ENCODE peak calls at places on chromosomes 4 and X, in eight cellular contexts. One of them, this sample, is unnamed.

GRCh38 chr4:26830701-26831100 is 29.9 kb upstream of the STIM2 start:
- DNase-seq in prostate gland: no peak
- DNase-seq in heart left ventricle: no peak
- DNase-seq in K562: no peak
- DNase-seq in ovary: no peak
- DNase-seq in pancreas: no peak
- DNase-seq in upper lobe of left lung: no peak
- DNase-seq in mesendoderm: no peak
- DNase-seq in this sample: no peak

GRCh38 chrX:13502590-13502989 is 66.8 kb upstream of the EGFL6 start:
- DNase-seq in prostate gland: no peak
- DNase-seq in heart left ventricle: no peak
- DNase-seq in K562: no peak
- DNase-seq in ovary: no peak
- DNase-seq in pancreas: no peak
- DNase-seq in upper lobe of left lung: no peak
- DNase-seq in mesendoderm: no peak
- DNase-seq in this sample: no peak

GRCh38 chr4:5824635-5825034 is 68.3 kb downstream of the CRMP1 start:
- DNase-seq in prostate gland: no peak
- DNase-seq in heart left ventricle: no peak
- DNase-seq in K562: peak; percentile 49
- DNase-seq in ovary: no peak
- DNase-seq in pancreas: no peak
- DNase-seq in upper lobe of left lung: no peak
- DNase-seq in mesendoderm: peak; percentile 46
- DNase-seq in this sample: no peak

GRCh38 chr4:132269303-132269990 is 879.6 kb upstream of the PCDH10 start:
- DNase-seq in prostate gland: no peak
- DNase-seq in heart left ventricle: no peak
- DNase-seq in K562: no peak
- DNase-seq in ovary: no peak
- DNase-seq in pancreas: no peak
- DNase-seq in upper lobe of left lung: no peak
- DNase-seq in mesendoderm: peak; percentile 72
- DNase-seq in this sample: no peak

GRCh38 chrX:132292753-132293152 is 73.5 kb upstream of the RAP2C start:
- DNase-seq in prostate gland: peak; percentile 6
- DNase-seq in heart left ventricle: peak; percentile 10
- DNase-seq in K562: peak; percentile 48
- DNase-seq in ovary: no peak
- DNase-seq in pancreas: peak; percentile 33
- DNase-seq in upper lobe of left lung: no peak
- DNase-seq in mesendoderm: peak; percentile 63
- DNase-seq in this sample: no peak

GRCh38 chr4:146835096-146835495 is 110.6 kb downstream of the TTC29 start:
- DNase-seq in prostate gland: no peak
- DNase-seq in heart left ventricle: no peak
- DNase-seq in K562: no peak
- DNase-seq in ovary: no peak
- DNase-seq in pancreas: no peak
- DNase-seq in upper lobe of left lung: no peak
- DNase-seq in mesendoderm: no peak
- DNase-seq in this sample: no peak

GRCh38 chr4:54961357-54961975 is 163.9 kb downstream of the KDR start:
- DNase-seq in prostate gland: no peak
- DNase-seq in heart left ventricle: no peak
- DNase-seq in K562: peak; percentile 23
- DNase-seq in ovary: no peak
- DNase-seq in pancreas: no peak
- DNase-seq in upper lobe of left lung: no peak
- DNase-seq in mesendoderm: peak; percentile 43
- DNase-seq in this sample: no peak

GRCh38 chr4:113952452-113953029 is 26.9 kb downstream of the ARSJ start:
- DNase-seq in prostate gland: no peak
- DNase-seq in heart left ventricle: no peak
- DNase-seq in K562: peak; percentile 14
- DNase-seq in ovary: no peak
- DNase-seq in pancreas: peak; percentile 19
- DNase-seq in upper lobe of left lung: no peak
- DNase-seq in mesendoderm: peak; percentile 84
- DNase-seq in this sample: no peak

GRCh38 chrX:70132877-70133302 is 357 bp upstream of the IGBP1 start:
- DNase-seq in prostate gland: no peak
- DNase-seq in heart left ventricle: no peak
- DNase-seq in K562: no peak
- DNase-seq in ovary: no peak
- DNase-seq in pancreas: no peak
- DNase-seq in upper lobe of left lung: no peak
- DNase-seq in mesendoderm: no peak
- DNase-seq in this sample: no peak

GRCh38 chr4:37812713-37813112 is 13.8 kb upstream of the PGM2 start:
- DNase-seq in prostate gland: no peak
- DNase-seq in heart left ventricle: no peak
- DNase-seq in K562: no peak
- DNase-seq in ovary: no peak
- DNase-seq in pancreas: no peak
- DNase-seq in upper lobe of left lung: no peak
- DNase-seq in mesendoderm: peak; percentile 23
- DNase-seq in this sample: no peak

GRCh38 chrX:150143721-150144440 is 205.6 kb upstream of the EOLA2 start:
- DNase-seq in prostate gland: no peak
- DNase-seq in heart left ventricle: no peak
- DNase-seq in K562: no peak
- DNase-seq in ovary: no peak
- DNase-seq in pancreas: no peak
- DNase-seq in upper lobe of left lung: no peak
- DNase-seq in mesendoderm: no peak
- DNase-seq in this sample: no peak

GRCh38 chrX:24839331-24839730 is 145.6 kb downstream of the POLA1 start:
- DNase-seq in prostate gland: no peak
- DNase-seq in heart left ventricle: no peak
- DNase-seq in K562: no peak
- DNase-seq in ovary: peak; percentile 30
- DNase-seq in pancreas: no peak
- DNase-seq in upper lobe of left lung: no peak
- DNase-seq in mesendoderm: no peak
- DNase-seq in this sample: no peak

GRCh38 chr4:8472689-8473197 is 32.2 kb downstream of the TRMT44 start:
- DNase-seq in prostate gland: no peak
- DNase-seq in heart left ventricle: no peak
- DNase-seq in K562: no peak
- DNase-seq in ovary: peak; percentile 77
- DNase-seq in pancreas: no peak
- DNase-seq in upper lobe of left lung: no peak
- DNase-seq in mesendoderm: peak; percentile 23
- DNase-seq in this sample: no peak

GRCh38 chr4:174119818-174120217 is 163.6 kb downstream of the FBXO8 start:
- DNase-seq in prostate gland: no peak
- DNase-seq in heart left ventricle: no peak
- DNase-seq in K562: no peak
- DNase-seq in ovary: no peak
- DNase-seq in pancreas: no peak
- DNase-seq in upper lobe of left lung: no peak
- DNase-seq in mesendoderm: no peak
- DNase-seq in this sample: no peak

GRCh38 chr4:153281476-153281875 is 63.0 kb upstream of the MND1 start:
- DNase-seq in prostate gland: no peak
- DNase-seq in heart left ventricle: no peak
- DNase-seq in K562: no peak
- DNase-seq in ovary: no peak
- DNase-seq in pancreas: no peak
- DNase-seq in upper lobe of left lung: no peak
- DNase-seq in mesendoderm: no peak
- DNase-seq in this sample: no peak

GRCh38 chr4:153275380-153276276 is 68.9 kb upstream of the MND1 start:
- DNase-seq in prostate gland: no peak
- DNase-seq in heart left ventricle: no peak
- DNase-seq in K562: no peak
- DNase-seq in ovary: no peak
- DNase-seq in pancreas: no peak
- DNase-seq in upper lobe of left lung: no peak
- DNase-seq in mesendoderm: no peak
- DNase-seq in this sample: no peak

GRCh38 chr4:153274967-153275366 is 69.5 kb upstream of the MND1 start:
- DNase-seq in prostate gland: no peak
- DNase-seq in heart left ventricle: no peak
- DNase-seq in K562: no peak
- DNase-seq in ovary: no peak
- DNase-seq in pancreas: no peak
- DNase-seq in upper lobe of left lung: no peak
- DNase-seq in mesendoderm: no peak
- DNase-seq in this sample: no peak

GRCh38 chr4:153273736-153274135 is 69.5 kb downstream of the TRIM2 start:
- DNase-seq in prostate gland: no peak
- DNase-seq in heart left ventricle: no peak
- DNase-seq in K562: no peak
- DNase-seq in ovary: no peak
- DNase-seq in pancreas: no peak
- DNase-seq in upper lobe of left lung: no peak
- DNase-seq in mesendoderm: peak; percentile 61
- DNase-seq in this sample: no peak

DNA sequence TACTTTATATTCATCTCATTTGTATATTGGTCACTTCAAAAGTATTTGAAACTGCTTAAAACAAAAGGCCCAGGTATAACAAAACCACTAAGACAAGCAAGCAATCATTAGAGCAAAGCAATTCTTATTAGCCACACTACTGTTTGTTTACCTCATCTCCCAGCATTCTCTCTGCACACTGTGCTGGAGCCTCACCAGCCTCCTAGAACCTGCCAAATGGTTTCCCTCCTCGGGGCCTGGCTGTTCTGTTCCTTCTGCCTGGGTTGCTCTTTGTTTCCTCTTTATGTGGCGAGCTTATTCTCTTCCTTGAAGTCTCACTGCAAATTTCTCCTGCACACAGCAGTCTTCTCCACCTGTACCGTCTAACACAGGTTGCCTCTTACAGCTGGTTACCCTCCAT is 67.5 kb upstream of the MND1 start:
- DNase-seq in prostate gland: peak; percentile 43
- DNase-seq in heart left ventricle: no peak
- DNase-seq in K562: no peak
- DNase-seq in ovary: no peak
- DNase-seq in pancreas: no peak
- DNase-seq in upper lobe of left lung: no peak
- DNase-seq in mesendoderm: no peak
- DNase-seq in this sample: no peak
- H3K27ac ChIP-seq in prostate gland: no peak overlapping the region
- H3K27ac ChIP-seq in heart left ventricle: no peak overlapping the region
- H3K27ac ChIP-seq in K562: no peak overlapping the region
- H3K27ac ChIP-seq in ovary: no peak overlapping the region
- H3K27ac ChIP-seq in pancreas: no peak overlapping the region
- H3K27ac ChIP-seq in upper lobe of left lung: no peak overlapping the region
- H3K27ac ChIP-seq in mesendoderm: no peak overlapping the region
- H3K27ac ChIP-seq in this sample: no peak overlapping the region

GRCh38 chr4:139317635-139318034 is 15.4 kb upstream of the NDUFC1 start:
- DNase-seq in prostate gland: no peak
- DNase-seq in heart left ventricle: no peak
- DNase-seq in K562: no peak
- DNase-seq in ovary: no peak
- DNase-seq in pancreas: no peak
- DNase-seq in upper lobe of left lung: no peak
- DNase-seq in mesendoderm: no peak
- DNase-seq in this sample: no peak

GRCh38 chr4:139316733-139317132 is 14.5 kb upstream of the NDUFC1 start:
- DNase-seq in prostate gland: no peak
- DNase-seq in heart left ventricle: no peak
- DNase-seq in K562: peak; percentile 52
- DNase-seq in ovary: no peak
- DNase-seq in pancreas: no peak
- DNase-seq in upper lobe of left lung: no peak
- DNase-seq in mesendoderm: no peak
- DNase-seq in this sample: no peak

GRCh38 chr4:139312552-139313332 is 10.5 kb upstream of the NDUFC1 start:
- DNase-seq in prostate gland: no peak
- DNase-seq in heart left ventricle: no peak
- DNase-seq in K562: no peak
- DNase-seq in ovary: no peak
- DNase-seq in pancreas: no peak
- DNase-seq in upper lobe of left lung: no peak
- DNase-seq in mesendoderm: no peak
- DNase-seq in this sample: no peak

GRCh38 chr4:139314047-139314800 is 11.9 kb upstream of the NDUFC1 start:
- DNase-seq in prostate gland: no peak
- DNase-seq in heart left ventricle: no peak
- DNase-seq in K562: no peak
- DNase-seq in ovary: no peak
- DNase-seq in pancreas: no peak
- DNase-seq in upper lobe of left lung: no peak
- DNase-seq in mesendoderm: peak; percentile 66
- DNase-seq in this sample: no peak

GRCh38 chr4:139315221-139315675 is 13.0 kb upstream of the NDUFC1 start:
- DNase-seq in prostate gland: no peak
- DNase-seq in heart left ventricle: no peak
- DNase-seq in K562: no peak
- DNase-seq in ovary: no peak
- DNase-seq in pancreas: no peak
- DNase-seq in upper lobe of left lung: no peak
- DNase-seq in mesendoderm: peak; percentile 45
- DNase-seq in this sample: no peak
- H3K4me1 ChIP-seq in prostate gland: no peaks in the 10 kb centered on the region
- H3K4me1 ChIP-seq in heart left ventricle: no peaks in the 10 kb centered on the region
- H3K4me1 ChIP-seq in K562: peaks cover 11% of the 10 kb centered on the region
- H3K4me1 ChIP-seq in ovary: peaks cover 2% of the 10 kb centered on the region
- H3K4me1 ChIP-seq in pancreas: peaks cover 11% of the 10 kb centered on the region
- H3K4me1 ChIP-seq in upper lobe of left lung: peaks cover 41% of the 10 kb centered on the region
- H3K4me1 ChIP-seq in mesendoderm: peaks cover 3% of the 10 kb centered on the region
- H3K4me1 ChIP-seq in this sample: peaks cover 7% of the 10 kb centered on the region

DNA sequence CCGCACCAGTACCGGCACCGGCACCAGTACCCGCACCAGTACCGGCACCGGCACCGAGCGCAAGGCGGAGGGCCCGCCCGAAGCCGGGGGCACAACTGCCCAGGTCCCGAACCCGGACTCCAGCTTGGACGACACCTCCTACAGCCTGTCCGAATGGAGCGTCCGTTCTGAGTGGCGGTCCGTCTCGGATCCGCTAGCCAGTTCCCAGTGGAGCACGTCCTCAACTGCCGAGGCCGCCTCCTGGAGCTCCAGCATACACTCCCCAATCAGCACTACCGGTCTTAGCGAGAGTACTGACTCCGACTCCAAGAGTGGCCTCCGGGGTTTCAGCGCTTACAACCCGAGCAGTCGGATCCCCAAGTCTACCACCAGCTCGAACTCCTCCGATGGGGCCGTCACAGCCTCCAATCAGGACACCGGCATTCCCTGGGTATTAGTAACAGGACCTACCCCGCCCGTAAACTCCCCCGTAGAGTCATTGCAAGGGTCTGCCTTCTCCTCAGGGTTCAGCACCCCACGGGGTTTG is 885 bp upstream of the MAOA start:
- DNase-seq in prostate gland: peak; percentile 5
- DNase-seq in heart left ventricle: peak; percentile 25
- DNase-seq in K562: no peak
- DNase-seq in ovary: no peak
- DNase-seq in pancreas: peak; percentile 50
- DNase-seq in upper lobe of left lung: peak; percentile 33
- DNase-seq in mesendoderm: peak; percentile 60
- DNase-seq in this sample: peak; percentile 77
- H3K4me3 ChIP-seq in prostate gland: peak overlapping the region; percentile 56
- H3K4me3 ChIP-seq in heart left ventricle: peak overlapping the region; percentile 70
- H3K4me3 ChIP-seq in K562: peak overlapping the region; percentile 43
- H3K4me3 ChIP-seq in ovary: peak overlapping the region; percentile 60
- H3K4me3 ChIP-seq in pancreas: peak overlapping the region; percentile 60
- H3K4me3 ChIP-seq in upper lobe of left lung: peak overlapping the region; percentile 47
- H3K4me3 ChIP-seq in mesendoderm: peak overlapping the region; percentile 26
- H3K4me3 ChIP-seq in this sample: peak overlapping the region; percentile 84

GRCh38 chr4:185237185-185237584 is 27.8 kb downstream of the SNX25 start:
- DNase-seq in prostate gland: no peak
- DNase-seq in heart left ventricle: peak; percentile 36
- DNase-seq in K562: no peak
- DNase-seq in ovary: no peak
- DNase-seq in pancreas: no peak
- DNase-seq in upper lobe of left lung: no peak
- DNase-seq in mesendoderm: no peak
- DNase-seq in this sample: no peak
- H3K27ac ChIP-seq in prostate gland: no peak overlapping the region
- H3K27ac ChIP-seq in heart left ventricle: peak overlapping the region; percentile 60
- H3K27ac ChIP-seq in K562: no peak overlapping the region
- H3K27ac ChIP-seq in ovary: no peak overlapping the region
- H3K27ac ChIP-seq in pancreas: no peak overlapping the region
- H3K27ac ChIP-seq in upper lobe of left lung: no peak overlapping the region
- H3K27ac ChIP-seq in mesendoderm: no peak overlapping the region
- H3K27ac ChIP-seq in this sample: no peak overlapping the region